ENCODE peak calls at places on chromosomes 1 and 21, in five cellular contexts. G is CD8-positive, alpha-beta T cell; I is neuronal stem cell; H is IMR-90; M is spleen. J is an unnamed sample.

GRCh38 chr1:204814146-204814884 is 56.3 kb upstream of the NFASC start:
- DNase-seq in G (no peak), I (no peak), H (no peak), M (no peak), J (no peak)

GRCh38 chr1:42305639-42306038 is 29.4 kb downstream of the FOXJ3 start:
- DNase-seq in G (no peak), I (no peak), H (peak; percentile 54), M (no peak), J (no peak)

GRCh38 chr1:63935148-63935547 is 161.3 kb downstream of the ROR1 start:
- DNase-seq in G (no peak), I (no peak), H (no peak), M (no peak), J (no peak)

GRCh38 chr1:223233410-223234163 is 90.5 kb upstream of the TLR5 start:
- DNase-seq in G (no peak), I (no peak), H (peak; percentile 92), M (peak; percentile 9), J (peak; percentile 66)

GRCh38 chr1:3319874-3320245 is 134.6 kb upstream of the ARHGEF16 start:
- DNase-seq in G (no peak), I (peak; percentile 61), H (peak; percentile 49), M (no peak), J (no peak)

GRCh38 chr1:30512922-30513265 is 210.5 kb downstream of the MATN1 start:
- DNase-seq in G (no peak), I (no peak), H (no peak), M (no peak), J (no peak)

GRCh38 chr1:153288634-153289275 is 24.0 kb downstream of the PGLYRP3 start:
- DNase-seq in G (no peak), I (no peak), H (no peak), M (no peak), J (no peak)

GRCh38 chr21:28822882-28823335 is 169.8 kb downstream of the LTN1 start:
- DNase-seq in G (no peak), I (no peak), H (peak; percentile 21), M (no peak), J (no peak)

GRCh38 chr21:45571641-45572040 is 29.4 kb upstream of the SLC19A1 start:
- DNase-seq in G (no peak), I (no peak), H (no peak), M (no peak), J (no peak)

GRCh38 chr21:43982489-43983078 is 29.5 kb upstream of the TRAPPC10 start:
- DNase-seq in G (no peak), I (no peak), H (no peak), M (no peak), J (no peak)

GRCh38 chr1:54417123-54417522 is 10.9 kb upstream of the SSBP3 start:
- DNase-seq in G (no peak), I (no peak), H (no peak), M (no peak), J (no peak)

GRCh38 chr1:92324784-92325183 is 25.9 kb downstream of the RPAP2 start:
- DNase-seq in G (no peak), I (no peak), H (no peak), M (no peak), J (no peak)

GRCh38 chr1:169427081-169427611 is at the start of gene CCDC181:
- DNase-seq in G (peak; percentile 36), I (peak; percentile 78), H (peak; percentile 33), M (peak; percentile 72), J (no peak)

GRCh38 chr1:89259283-89259971 is 13.2 kb downstream of the GBP5 start:
- DNase-seq in G (no peak), I (no peak), H (no peak), M (peak; percentile 81), J (no peak)

GRCh38 chr1:60034999-60035398 is 38.6 kb downstream of the C1orf87 start:
- DNase-seq in G (no peak), I (no peak), H (no peak), M (no peak), J (no peak)

GRCh38 chr1:156844102-156844501 is 14.8 kb downstream of the INSRR start:
- DNase-seq in G (no peak), I (no peak), H (no peak), M (peak; percentile 45), J (no peak)

GRCh38 chr1:77831976-77832695 is 52.7 kb downstream of the MIGA1 start:
- DNase-seq in G (no peak), I (no peak), H (peak; percentile 76), M (no peak), J (no peak)

GRCh38 chr1:113141650-113142473 is 68.9 kb downstream of the LRIG2 start:
- DNase-seq in G (no peak), I (no peak), H (peak; percentile 70), M (no peak), J (no peak)

GRCh38 chr1:192788184-192788583 is 20.7 kb upstream of the RGS2 start:
- DNase-seq in G (no peak), I (peak; percentile 12), H (peak; percentile 85), M (no peak), J (no peak)

GRCh38 chr1:970973-971730 is 4.9 kb downstream of the PLEKHN1 start:
- DNase-seq in G (no peak), I (no peak), H (no peak), M (peak; percentile 70), J (no peak)

GRCh38 chr1:40032240-40032891 is 8.2 kb upstream of the CAP1 start:
- DNase-seq in G (peak; percentile 15), I (peak; percentile 38), H (peak; percentile 76), M (no peak), J (peak; percentile 75)

GRCh38 chr1:231518485-231519035 is 9.9 kb upstream of the TSNAX start:
- DNase-seq in G (no peak), I (no peak), H (no peak), M (no peak), J (no peak)

GRCh38 chr1:85397490-85398044 is 67.4 kb downstream of the DDAH1 start:
- DNase-seq in G (no peak), I (no peak), H (peak; percentile 28), M (no peak), J (no peak)

GRCh38 chr1:245986404-245987221 is 520.5 kb downstream of the SMYD3 start:
- DNase-seq in G (no peak), I (no peak), H (peak; percentile 88), M (no peak), J (no peak)

GRCh38 chr1:162089748-162090147 is 20.3 kb downstream of the NOS1AP start:
- DNase-seq in G (no peak), I (no peak), H (no peak), M (no peak), J (no peak)

GRCh38 chr21:17903029-17903806 is 84.1 kb upstream of the C21orf91 start:
- DNase-seq in G (no peak), I (no peak), H (peak; percentile 49), M (no peak), J (no peak)

GRCh38 chr1:184563308-184563707 is 176.5 kb downstream of the C1orf21 start:
- DNase-seq in G (no peak), I (no peak), H (peak; percentile 40), M (no peak), J (no peak)

GRCh38 chr1:26744075-26744958 is 43.4 kb upstream of the PIGV start:
- DNase-seq in G (peak; percentile 42), I (no peak), H (peak; percentile 94), M (peak; percentile 93), J (peak; percentile 95)

GRCh38 chr1:1032428-1032827 is 12.5 kb downstream of the AGRN start:
- DNase-seq in G (no peak), I (no peak), H (no peak), M (no peak), J (no peak)

GRCh38 chr1:163166886-163167555 is 35.7 kb downstream of the RGS5 start:
- DNase-seq in G (no peak), I (no peak), H (peak; percentile 21), M (no peak), J (no peak)

GRCh38 chr1:156812293-156812990 is 4.2 kb downstream of the SH2D2A start:
- DNase-seq in G (no peak), I (no peak), H (no peak), M (no peak), J (no peak)

GRCh38 chr1:20383631-20384030 is 93.0 kb downstream of the VWA5B1 start:
- DNase-seq in G (no peak), I (no peak), H (no peak), M (no peak), J (no peak)

GRCh38 chr1:90989302-90989701 is 32.5 kb downstream of the ZNF644 start:
- DNase-seq in G (no peak), I (no peak), H (no peak), M (no peak), J (no peak)

GRCh38 chr1:90990779-90991178 is 31.1 kb downstream of the ZNF644 start:
- DNase-seq in G (no peak), I (no peak), H (no peak), M (no peak), J (no peak)

GRCh38 chr1:90987860-90988259 is 34.0 kb downstream of the ZNF644 start:
- DNase-seq in G (no peak), I (no peak), H (no peak), M (no peak), J (no peak)

GRCh38 chr1:90989990-90990389 is 31.8 kb downstream of the ZNF644 start:
- DNase-seq in G (no peak), I (no peak), H (no peak), M (no peak), J (no peak)

GRCh38 chr1:90986954-90987353 is 34.9 kb downstream of the ZNF644 start:
- DNase-seq in G (no peak), I (no peak), H (no peak), M (no peak), J (no peak)
- H3K9me3 ChIP-seq in G (no peaks in the 10 kb centered on the region), I (peaks cover 8% of the 10 kb centered on the region), H (no peaks in the 10 kb centered on the region), M (peaks cover 26% of the 10 kb centered on the region), J (peaks cover 12% of the 10 kb centered on the region)

GRCh38 chr1:58409826-58410225 is 136.7 kb downstream of the OMA1 start:
- DNase-seq in G (no peak), I (peak; percentile 26), H (peak; percentile 27), M (no peak), J (no peak)
- H3K4me1 ChIP-seq in G (no peaks in the 10 kb centered on the region), I (no peaks in the 10 kb centered on the region), H (peaks cover 2% of the 10 kb centered on the region), M (no peaks in the 10 kb centered on the region), J (no peaks in the 10 kb centered on the region)

GRCh38 chr1:56508523-56508983 is 70.8 kb downstream of the PLPP3 start:
- DNase-seq in G (no peak), I (no peak), H (peak; percentile 53), M (no peak), J (peak; percentile 67)
- H3K27ac ChIP-seq in G (no peak overlapping the region), I (no peak overlapping the region), H (no peak overlapping the region), M (no peak overlapping the region), J (no peak overlapping the region)

GRCh38 chr1:17757426-17757825 is 2.3 kb downstream of the ACTL8 start:
- DNase-seq in G (no peak), I (no peak), H (no peak), M (no peak), J (no peak)

GRCh38 chr1:17759114-17759513 is 4.0 kb downstream of the ACTL8 start:
- DNase-seq in G (no peak), I (no peak), H (no peak), M (peak; percentile 27), J (no peak)

GRCh38 chr1:17752356-17752755 is 2.8 kb upstream of the ACTL8 start:
- DNase-seq in G (no peak), I (no peak), H (no peak), M (no peak), J (no peak)

DNA sequence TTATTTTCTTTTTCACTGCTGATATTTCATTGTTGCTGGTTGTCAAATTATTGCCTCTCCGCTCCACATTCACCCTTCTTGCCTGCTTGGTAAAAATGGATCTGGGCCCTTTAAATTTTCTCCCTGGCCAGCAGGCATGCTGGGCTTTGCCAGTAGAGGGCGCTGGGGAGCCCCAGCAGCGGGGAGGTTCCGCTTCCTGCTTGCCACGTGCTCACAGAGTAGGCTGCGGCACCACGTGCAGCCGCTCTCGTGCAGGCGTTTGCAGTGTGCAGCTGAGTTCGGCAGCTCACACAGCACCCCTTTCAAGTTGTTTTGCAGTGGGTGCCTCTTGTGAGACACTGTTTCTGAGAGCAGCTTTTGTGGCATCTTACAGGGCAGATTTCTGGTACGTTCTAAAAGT is at the start of gene ACTL8:
- DNase-seq in G (no peak), I (no peak), H (no peak), M (peak; percentile 28), J (no peak)
- H3K9me3 ChIP-seq in G (peaks cover 16% of the 10 kb centered on the region), I (peaks cover 29% of the 10 kb centered on the region), H (peaks cover 32% of the 10 kb centered on the region), M (peaks cover 68% of the 10 kb centered on the region), J (peaks cover 28% of the 10 kb centered on the region)